ENCODE peak calls at places on chromosomes 4 and X, in eight cellular contexts. One of them, this sample, is unnamed.

GRCh38 chrX:23936198-23936597 is 28.4 kb downstream of the CXorf58 start:
- DNase-seq in GM12865: no peak
- DNase-seq in NAMALWA: no peak
- DNase-seq in GM03348: no peak
- DNase-seq in A549: no peak
- DNase-seq in stimulated activated CD4-positive, alpha-beta T cell treated with anti-CD3 and anti-CD28 coated beads, TNF-alpha, amount 100 ng/mL, for 4 hours: no peak
- DNase-seq in PC-9: no peak
- DNase-seq in AG08396: no peak
- DNase-seq in this sample: no peak

GRCh38 chr4:36285784-36286480 is 4.5 kb downstream of the DTHD1 start:
- DNase-seq in GM12865: peak; percentile 92
- DNase-seq in NAMALWA: no peak
- DNase-seq in GM03348: no peak
- DNase-seq in A549: no peak
- DNase-seq in stimulated activated CD4-positive, alpha-beta T cell treated with anti-CD3 and anti-CD28 coated beads, TNF-alpha, amount 100 ng/mL, for 4 hours: peak; percentile 28
- DNase-seq in PC-9: peak; percentile 68
- DNase-seq in AG08396: no peak
- DNase-seq in this sample: peak; percentile 76

GRCh38 chr4:89379541-89380035 is 72.0 kb upstream of the GPRIN3 start:
- DNase-seq in GM12865: no peak
- DNase-seq in NAMALWA: no peak
- DNase-seq in GM03348: no peak
- DNase-seq in A549: no peak
- DNase-seq in stimulated activated CD4-positive, alpha-beta T cell treated with anti-CD3 and anti-CD28 coated beads, TNF-alpha, amount 100 ng/mL, for 4 hours: no peak
- DNase-seq in PC-9: no peak
- DNase-seq in AG08396: no peak
- DNase-seq in this sample: no peak

GRCh38 chr4:86302242-86302641 is 57.6 kb downstream of the MAPK10 start:
- DNase-seq in GM12865: peak; percentile 57
- DNase-seq in NAMALWA: peak; percentile 56
- DNase-seq in GM03348: no peak
- DNase-seq in A549: no peak
- DNase-seq in stimulated activated CD4-positive, alpha-beta T cell treated with anti-CD3 and anti-CD28 coated beads, TNF-alpha, amount 100 ng/mL, for 4 hours: no peak
- DNase-seq in PC-9: no peak
- DNase-seq in AG08396: no peak
- DNase-seq in this sample: no peak

GRCh38 chr4:184843984-184844554 is 18.3 kb upstream of the ACSL1 start:
- DNase-seq in GM12865: no peak
- DNase-seq in NAMALWA: no peak
- DNase-seq in GM03348: no peak
- DNase-seq in A549: no peak
- DNase-seq in stimulated activated CD4-positive, alpha-beta T cell treated with anti-CD3 and anti-CD28 coated beads, TNF-alpha, amount 100 ng/mL, for 4 hours: no peak
- DNase-seq in PC-9: no peak
- DNase-seq in AG08396: no peak
- DNase-seq in this sample: no peak

GRCh38 chr4:105966046-105966445 is 70.8 kb downstream of the NPNT start:
- DNase-seq in GM12865: no peak
- DNase-seq in NAMALWA: no peak
- DNase-seq in GM03348: peak; percentile 81
- DNase-seq in A549: no peak
- DNase-seq in stimulated activated CD4-positive, alpha-beta T cell treated with anti-CD3 and anti-CD28 coated beads, TNF-alpha, amount 100 ng/mL, for 4 hours: no peak
- DNase-seq in PC-9: peak; percentile 65
- DNase-seq in AG08396: no peak
- DNase-seq in this sample: no peak

GRCh38 chr4:17941731-17942130 is 79.8 kb downstream of the LCORL start:
- DNase-seq in GM12865: no peak
- DNase-seq in NAMALWA: no peak
- DNase-seq in GM03348: peak; percentile 3
- DNase-seq in A549: no peak
- DNase-seq in stimulated activated CD4-positive, alpha-beta T cell treated with anti-CD3 and anti-CD28 coated beads, TNF-alpha, amount 100 ng/mL, for 4 hours: no peak
- DNase-seq in PC-9: no peak
- DNase-seq in AG08396: no peak
- DNase-seq in this sample: no peak

GRCh38 chr4:146059865-146060264 is 115.7 kb upstream of the LSM6 start:
- DNase-seq in GM12865: peak; percentile 95
- DNase-seq in NAMALWA: peak; percentile 96
- DNase-seq in GM03348: no peak
- DNase-seq in A549: no peak
- DNase-seq in stimulated activated CD4-positive, alpha-beta T cell treated with anti-CD3 and anti-CD28 coated beads, TNF-alpha, amount 100 ng/mL, for 4 hours: no peak
- DNase-seq in PC-9: no peak
- DNase-seq in AG08396: no peak
- DNase-seq in this sample: no peak

GRCh38 chrX:23332101-23332887 is 2.4 kb upstream of the PTCHD1 start:
- DNase-seq in GM12865: no peak
- DNase-seq in NAMALWA: no peak
- DNase-seq in GM03348: no peak
- DNase-seq in A549: no peak
- DNase-seq in stimulated activated CD4-positive, alpha-beta T cell treated with anti-CD3 and anti-CD28 coated beads, TNF-alpha, amount 100 ng/mL, for 4 hours: no peak
- DNase-seq in PC-9: no peak
- DNase-seq in AG08396: no peak
- DNase-seq in this sample: no peak

GRCh38 chr4:53688186-53688790 is 97.0 kb upstream of the LNX1 start:
- DNase-seq in GM12865: peak; percentile 69
- DNase-seq in NAMALWA: peak; percentile 35
- DNase-seq in GM03348: peak; percentile 92
- DNase-seq in A549: peak; percentile 39
- DNase-seq in stimulated activated CD4-positive, alpha-beta T cell treated with anti-CD3 and anti-CD28 coated beads, TNF-alpha, amount 100 ng/mL, for 4 hours: no peak
- DNase-seq in PC-9: peak; percentile 50
- DNase-seq in AG08396: peak; percentile 91
- DNase-seq in this sample: peak; percentile 47

GRCh38 chrX:143854006-143854405 is 29.9 kb upstream of the UBE2NL start:
- DNase-seq in GM12865: no peak
- DNase-seq in NAMALWA: no peak
- DNase-seq in GM03348: peak; percentile 28
- DNase-seq in A549: no peak
- DNase-seq in stimulated activated CD4-positive, alpha-beta T cell treated with anti-CD3 and anti-CD28 coated beads, TNF-alpha, amount 100 ng/mL, for 4 hours: no peak
- DNase-seq in PC-9: peak; percentile 48
- DNase-seq in AG08396: peak; percentile 5
- DNase-seq in this sample: no peak

GRCh38 chrX:115892787-115893671 is 277.5 kb upstream of the AGTR2 start:
- DNase-seq in GM12865: peak; percentile 48
- DNase-seq in NAMALWA: peak; percentile 28
- DNase-seq in GM03348: no peak
- DNase-seq in A549: no peak
- DNase-seq in stimulated activated CD4-positive, alpha-beta T cell treated with anti-CD3 and anti-CD28 coated beads, TNF-alpha, amount 100 ng/mL, for 4 hours: no peak
- DNase-seq in PC-9: peak; percentile 95
- DNase-seq in AG08396: peak; percentile 59
- DNase-seq in this sample: no peak

GRCh38 chrX:153922932-153923857 is 2.9 kb downstream of the ARHGAP4 start:
- DNase-seq in GM12865: no peak
- DNase-seq in NAMALWA: no peak
- DNase-seq in GM03348: peak; percentile 61
- DNase-seq in A549: peak; percentile 52
- DNase-seq in stimulated activated CD4-positive, alpha-beta T cell treated with anti-CD3 and anti-CD28 coated beads, TNF-alpha, amount 100 ng/mL, for 4 hours: no peak
- DNase-seq in PC-9: no peak
- DNase-seq in AG08396: peak; percentile 72
- DNase-seq in this sample: no peak

GRCh38 chr4:7195138-7195510 is 2.8 kb downstream of the SORCS2 start:
- DNase-seq in GM12865: no peak
- DNase-seq in NAMALWA: no peak
- DNase-seq in GM03348: no peak
- DNase-seq in A549: no peak
- DNase-seq in stimulated activated CD4-positive, alpha-beta T cell treated with anti-CD3 and anti-CD28 coated beads, TNF-alpha, amount 100 ng/mL, for 4 hours: no peak
- DNase-seq in PC-9: no peak
- DNase-seq in AG08396: no peak
- DNase-seq in this sample: no peak

GRCh38 chr4:156109943-156110925 is 156.6 kb upstream of the CTSO start:
- DNase-seq in GM12865: peak; percentile 5
- DNase-seq in NAMALWA: peak; percentile 10
- DNase-seq in GM03348: peak; percentile 41
- DNase-seq in A549: peak; percentile 2
- DNase-seq in stimulated activated CD4-positive, alpha-beta T cell treated with anti-CD3 and anti-CD28 coated beads, TNF-alpha, amount 100 ng/mL, for 4 hours: no peak
- DNase-seq in PC-9: no peak
- DNase-seq in AG08396: peak; percentile 6
- DNase-seq in this sample: peak; percentile 64

GRCh38 chr4:1072830-1073446 is 40.4 kb downstream of the RNF212 start:
- DNase-seq in GM12865: peak; percentile 63
- DNase-seq in NAMALWA: peak; percentile 76
- DNase-seq in GM03348: peak; percentile 83
- DNase-seq in A549: peak; percentile 59
- DNase-seq in stimulated activated CD4-positive, alpha-beta T cell treated with anti-CD3 and anti-CD28 coated beads, TNF-alpha, amount 100 ng/mL, for 4 hours: peak; percentile 27
- DNase-seq in PC-9: no peak
- DNase-seq in AG08396: peak; percentile 73
- DNase-seq in this sample: peak; percentile 77

GRCh38 chrX:10656214-10656613 is 35.8 kb upstream of the MID1 start:
- DNase-seq in GM12865: no peak
- DNase-seq in NAMALWA: no peak
- DNase-seq in GM03348: no peak
- DNase-seq in A549: no peak
- DNase-seq in stimulated activated CD4-positive, alpha-beta T cell treated with anti-CD3 and anti-CD28 coated beads, TNF-alpha, amount 100 ng/mL, for 4 hours: no peak
- DNase-seq in PC-9: no peak
- DNase-seq in AG08396: no peak
- DNase-seq in this sample: no peak

GRCh38 chr4:40579983-40580382 is 49.7 kb downstream of the RBM47 start:
- DNase-seq in GM12865: no peak
- DNase-seq in NAMALWA: no peak
- DNase-seq in GM03348: peak; percentile 51
- DNase-seq in A549: peak; percentile 52
- DNase-seq in stimulated activated CD4-positive, alpha-beta T cell treated with anti-CD3 and anti-CD28 coated beads, TNF-alpha, amount 100 ng/mL, for 4 hours: no peak
- DNase-seq in PC-9: peak; percentile 66
- DNase-seq in AG08396: peak; percentile 25
- DNase-seq in this sample: no peak

GRCh38 chr4:182880387-182881356 is 36.5 kb downstream of the DCTD start:
- DNase-seq in GM12865: no peak
- DNase-seq in NAMALWA: no peak
- DNase-seq in GM03348: no peak
- DNase-seq in A549: no peak
- DNase-seq in stimulated activated CD4-positive, alpha-beta T cell treated with anti-CD3 and anti-CD28 coated beads, TNF-alpha, amount 100 ng/mL, for 4 hours: no peak
- DNase-seq in PC-9: no peak
- DNase-seq in AG08396: peak; percentile 49
- DNase-seq in this sample: no peak

GRCh38 chr4:87978656-87979055 is 3.1 kb downstream of the SPP1 start:
- DNase-seq in GM12865: no peak
- DNase-seq in NAMALWA: no peak
- DNase-seq in GM03348: peak; percentile 15
- DNase-seq in A549: peak; percentile 40
- DNase-seq in stimulated activated CD4-positive, alpha-beta T cell treated with anti-CD3 and anti-CD28 coated beads, TNF-alpha, amount 100 ng/mL, for 4 hours: no peak
- DNase-seq in PC-9: peak; percentile 57
- DNase-seq in AG08396: peak; percentile 15
- DNase-seq in this sample: no peak

GRCh38 chr4:99205104-99205979 is 13.7 kb downstream of the ADH6 start:
- DNase-seq in GM12865: no peak
- DNase-seq in NAMALWA: no peak
- DNase-seq in GM03348: peak; percentile 44
- DNase-seq in A549: no peak
- DNase-seq in stimulated activated CD4-positive, alpha-beta T cell treated with anti-CD3 and anti-CD28 coated beads, TNF-alpha, amount 100 ng/mL, for 4 hours: no peak
- DNase-seq in PC-9: no peak
- DNase-seq in AG08396: no peak
- DNase-seq in this sample: no peak

GRCh38 chr4:1981251-1982055 is 27.3 kb downstream of the NELFA start:
- DNase-seq in GM12865: no peak
- DNase-seq in NAMALWA: peak; percentile 23
- DNase-seq in GM03348: peak; percentile 49
- DNase-seq in A549: peak; percentile 41
- DNase-seq in stimulated activated CD4-positive, alpha-beta T cell treated with anti-CD3 and anti-CD28 coated beads, TNF-alpha, amount 100 ng/mL, for 4 hours: no peak
- DNase-seq in PC-9: no peak
- DNase-seq in AG08396: peak; percentile 74
- DNase-seq in this sample: no peak

GRCh38 chr4:156815717-156816319 is 155.8 kb downstream of the PDGFC start:
- DNase-seq in GM12865: no peak
- DNase-seq in NAMALWA: no peak
- DNase-seq in GM03348: no peak
- DNase-seq in A549: no peak
- DNase-seq in stimulated activated CD4-positive, alpha-beta T cell treated with anti-CD3 and anti-CD28 coated beads, TNF-alpha, amount 100 ng/mL, for 4 hours: no peak
- DNase-seq in PC-9: no peak
- DNase-seq in AG08396: no peak
- DNase-seq in this sample: no peak

GRCh38 chr4:22312113-22312512 is 203.8 kb downstream of the ADGRA3 start:
- DNase-seq in GM12865: no peak
- DNase-seq in NAMALWA: no peak
- DNase-seq in GM03348: no peak
- DNase-seq in A549: no peak
- DNase-seq in stimulated activated CD4-positive, alpha-beta T cell treated with anti-CD3 and anti-CD28 coated beads, TNF-alpha, amount 100 ng/mL, for 4 hours: no peak
- DNase-seq in PC-9: no peak
- DNase-seq in AG08396: no peak
- DNase-seq in this sample: no peak

GRCh38 chrX:80550722-80551121 is 130.5 kb downstream of the TENT5D start:
- DNase-seq in GM12865: peak; percentile 25
- DNase-seq in NAMALWA: peak; percentile 31
- DNase-seq in GM03348: no peak
- DNase-seq in A549: peak; percentile 34
- DNase-seq in stimulated activated CD4-positive, alpha-beta T cell treated with anti-CD3 and anti-CD28 coated beads, TNF-alpha, amount 100 ng/mL, for 4 hours: no peak
- DNase-seq in PC-9: no peak
- DNase-seq in AG08396: no peak
- DNase-seq in this sample: peak; percentile 25

GRCh38 chrX:47637546-47638195 is 7.9 kb upstream of the CFP start:
- DNase-seq in GM12865: no peak
- DNase-seq in NAMALWA: no peak
- DNase-seq in GM03348: no peak
- DNase-seq in A549: no peak
- DNase-seq in stimulated activated CD4-positive, alpha-beta T cell treated with anti-CD3 and anti-CD28 coated beads, TNF-alpha, amount 100 ng/mL, for 4 hours: no peak
- DNase-seq in PC-9: no peak
- DNase-seq in AG08396: no peak
- DNase-seq in this sample: no peak

GRCh38 chr4:185282968-185283367 is 73.6 kb downstream of the SNX25 start:
- DNase-seq in GM12865: no peak
- DNase-seq in NAMALWA: no peak
- DNase-seq in GM03348: no peak
- DNase-seq in A549: peak; percentile 44
- DNase-seq in stimulated activated CD4-positive, alpha-beta T cell treated with anti-CD3 and anti-CD28 coated beads, TNF-alpha, amount 100 ng/mL, for 4 hours: no peak
- DNase-seq in PC-9: peak; percentile 51
- DNase-seq in AG08396: peak; percentile 16
- DNase-seq in this sample: peak; percentile 23

GRCh38 chr4:35503435-35503834 is 740.9 kb downstream of the ARAP2 start:
- DNase-seq in GM12865: no peak
- DNase-seq in NAMALWA: no peak
- DNase-seq in GM03348: no peak
- DNase-seq in A549: no peak
- DNase-seq in stimulated activated CD4-positive, alpha-beta T cell treated with anti-CD3 and anti-CD28 coated beads, TNF-alpha, amount 100 ng/mL, for 4 hours: no peak
- DNase-seq in PC-9: no peak
- DNase-seq in AG08396: no peak
- DNase-seq in this sample: no peak

GRCh38 chr4:13349096-13349495 is 135.0 kb downstream of the RAB28 start:
- DNase-seq in GM12865: no peak
- DNase-seq in NAMALWA: no peak
- DNase-seq in GM03348: peak; percentile 58
- DNase-seq in A549: no peak
- DNase-seq in stimulated activated CD4-positive, alpha-beta T cell treated with anti-CD3 and anti-CD28 coated beads, TNF-alpha, amount 100 ng/mL, for 4 hours: no peak
- DNase-seq in PC-9: no peak
- DNase-seq in AG08396: peak; percentile 6
- DNase-seq in this sample: no peak

GRCh38 chrX:22128961-22129360 is 96.8 kb downstream of the PHEX start:
- DNase-seq in GM12865: no peak
- DNase-seq in NAMALWA: no peak
- DNase-seq in GM03348: no peak
- DNase-seq in A549: no peak
- DNase-seq in stimulated activated CD4-positive, alpha-beta T cell treated with anti-CD3 and anti-CD28 coated beads, TNF-alpha, amount 100 ng/mL, for 4 hours: no peak
- DNase-seq in PC-9: no peak
- DNase-seq in AG08396: no peak
- DNase-seq in this sample: no peak

GRCh38 chr4:13173974-13174373 is 310.2 kb downstream of the RAB28 start:
- DNase-seq in GM12865: no peak
- DNase-seq in NAMALWA: no peak
- DNase-seq in GM03348: no peak
- DNase-seq in A549: no peak
- DNase-seq in stimulated activated CD4-positive, alpha-beta T cell treated with anti-CD3 and anti-CD28 coated beads, TNF-alpha, amount 100 ng/mL, for 4 hours: no peak
- DNase-seq in PC-9: no peak
- DNase-seq in AG08396: no peak
- DNase-seq in this sample: no peak

GRCh38 chr4:156584100-156584499 is 387.5 kb downstream of the PDGFC start:
- DNase-seq in GM12865: no peak
- DNase-seq in NAMALWA: no peak
- DNase-seq in GM03348: no peak
- DNase-seq in A549: no peak
- DNase-seq in stimulated activated CD4-positive, alpha-beta T cell treated with anti-CD3 and anti-CD28 coated beads, TNF-alpha, amount 100 ng/mL, for 4 hours: no peak
- DNase-seq in PC-9: peak; percentile 67
- DNase-seq in AG08396: no peak
- DNase-seq in this sample: peak; percentile 30

GRCh38 chr4:101356928-101357327 is 9.6 kb upstream of the PPP3CA start:
- DNase-seq in GM12865: no peak
- DNase-seq in NAMALWA: no peak
- DNase-seq in GM03348: peak; percentile 74
- DNase-seq in A549: peak; percentile 78
- DNase-seq in stimulated activated CD4-positive, alpha-beta T cell treated with anti-CD3 and anti-CD28 coated beads, TNF-alpha, amount 100 ng/mL, for 4 hours: no peak
- DNase-seq in PC-9: peak; percentile 90
- DNase-seq in AG08396: peak; percentile 74
- DNase-seq in this sample: no peak

GRCh38 chr4:80202190-80202711 is 4.9 kb downstream of the PRDM8 start:
- DNase-seq in GM12865: peak; percentile 68
- DNase-seq in NAMALWA: no peak
- DNase-seq in GM03348: peak; percentile 92
- DNase-seq in A549: peak; percentile 61
- DNase-seq in stimulated activated CD4-positive, alpha-beta T cell treated with anti-CD3 and anti-CD28 coated beads, TNF-alpha, amount 100 ng/mL, for 4 hours: peak; percentile 65
- DNase-seq in PC-9: no peak
- DNase-seq in AG08396: peak; percentile 90
- DNase-seq in this sample: peak; percentile 90